ENCODE peak calls at places on chromosomes 3 and 15, in six cellular contexts. X, R, K, J, O and N are unnamed samples.

GRCh38 chr3:115245437-115245836 is 98.3 kb upstream of the ZBTB20 start:
- DNase-seq in X (no peak), R (peak; percentile 20), K (no peak), J (no peak), O (no peak), N (no peak)

GRCh38 chr15:56468271-56468912 is 3.5 kb upstream of the MNS1 start:
- DNase-seq in X (no peak), R (peak; percentile 16), K (peak; percentile 33), J (no peak), O (no peak), N (no peak)

GRCh38 chr3:132464066-132464465 is 46.8 kb downstream of the DNAJC13 start:
- DNase-seq in X (no peak), R (no peak), K (no peak), J (no peak), O (no peak), N (no peak)

GRCh38 chr3:52527732-52528595 is 5.7 kb downstream of the NT5DC2 start:
- DNase-seq in X (no peak), R (no peak), K (no peak), J (no peak), O (no peak), N (no peak)

GRCh38 chr3:190972196-190972595 is 109.7 kb upstream of the GMNC start:
- DNase-seq in X (no peak), R (no peak), K (no peak), J (no peak), O (no peak), N (no peak)

GRCh38 chr15:89993344-89993743 is 7.8 kb upstream of the ZNF710 start:
- DNase-seq in X (no peak), R (no peak), K (no peak), J (no peak), O (no peak), N (no peak)

GRCh38 chr3:66819993-66820501 is 178.1 kb upstream of the KBTBD8 start:
- DNase-seq in X (no peak), R (no peak), K (no peak), J (peak; percentile 53), O (no peak), N (no peak)

GRCh38 chr15:72249138-72249825 is 18.3 kb upstream of the PKM start:
- DNase-seq in X (no peak), R (no peak), K (no peak), J (no peak), O (no peak), N (no peak)

GRCh38 chr3:81540787-81541186 is 220.7 kb downstream of the GBE1 start:
- DNase-seq in X (no peak), R (peak; percentile 8), K (no peak), J (no peak), O (no peak), N (no peak)

GRCh38 chr15:58329781-58330467 is 101.9 kb upstream of the LIPC start:
- DNase-seq in X (no peak), R (no peak), K (no peak), J (no peak), O (no peak), N (no peak)

GRCh38 chr15:71666723-71667122 is 143.6 kb upstream of the NR2E3 start:
- DNase-seq in X (no peak), R (no peak), K (no peak), J (no peak), O (no peak), N (no peak)

GRCh38 chr15:80367094-80367493 is 37.1 kb upstream of the ARNT2 start:
- DNase-seq in X (no peak), R (peak; percentile 64), K (no peak), J (peak; percentile 3), O (peak; percentile 69), N (no peak)

GRCh38 chr15:97350813-97351212 is 609.7 kb upstream of the ARRDC4 start:
- DNase-seq in X (no peak), R (no peak), K (no peak), J (no peak), O (no peak), N (no peak)

GRCh38 chr3:18987862-18988447 is 160.4 kb upstream of the KCNH8 start:
- DNase-seq in X (no peak), R (no peak), K (no peak), J (no peak), O (no peak), N (no peak)

GRCh38 chr3:131031660-131032059 is 5.0 kb downstream of the NEK11 start:
- DNase-seq in X (no peak), R (no peak), K (no peak), J (no peak), O (no peak), N (no peak)

GRCh38 chr3:123330441-123330991 is 118.4 kb downstream of the ADCY5 start:
- DNase-seq in X (no peak), R (no peak), K (no peak), J (no peak), O (no peak), N (no peak)

GRCh38 chr3:57026918-57027317 is 33.5 kb upstream of the SPATA12 start:
- DNase-seq in X (no peak), R (no peak), K (no peak), J (no peak), O (no peak), N (no peak)
- TF ChIP-seq POLR2AphosphoS5 in X (no peak), R (no peak), K (no peak), J (no peak), O (no peak), N (no peak)

GRCh38 chr3:150703756-150704344 is at the start of gene ERICH6:
- DNase-seq in X (peak; percentile 84), R (peak; percentile 86), K (peak; percentile 55), J (peak; percentile 81), O (peak; percentile 92), N (peak; percentile 82)
- TF ChIP-seq POLR2A in X (peak; percentile 35), R (peak; percentile 52), K (peak; percentile 80), J (peak; percentile 48), O (peak; percentile 72), N (peak; percentile 60)

GRCh38 chr3:187833799-187834578 is 88.7 kb upstream of the BCL6 start:
- DNase-seq in X (no peak), R (no peak), K (no peak), J (no peak), O (peak; percentile 30), N (no peak)

GRCh38 chr3:187838016-187838535 is 92.8 kb upstream of the BCL6 start:
- DNase-seq in X (no peak), R (no peak), K (no peak), J (no peak), O (no peak), N (no peak)

GRCh38 chr3:187839422-187839821 is 94.2 kb upstream of the BCL6 start:
- DNase-seq in X (no peak), R (no peak), K (no peak), J (no peak), O (no peak), N (no peak)

GRCh38 chr3:187833375-187833774 is 88.1 kb upstream of the BCL6 start:
- DNase-seq in X (no peak), R (no peak), K (no peak), J (no peak), O (peak; percentile 11), N (no peak)

GRCh38 chr3:187836848-187837770 is 91.8 kb upstream of the BCL6 start:
- DNase-seq in X (no peak), R (no peak), K (no peak), J (no peak), O (peak; percentile 14), N (no peak)
- TF ChIP-seq TAF1 in X (no peak), R (no peak), K (no peak), J (no peak), O (no peak), N (no peak)

DNA sequence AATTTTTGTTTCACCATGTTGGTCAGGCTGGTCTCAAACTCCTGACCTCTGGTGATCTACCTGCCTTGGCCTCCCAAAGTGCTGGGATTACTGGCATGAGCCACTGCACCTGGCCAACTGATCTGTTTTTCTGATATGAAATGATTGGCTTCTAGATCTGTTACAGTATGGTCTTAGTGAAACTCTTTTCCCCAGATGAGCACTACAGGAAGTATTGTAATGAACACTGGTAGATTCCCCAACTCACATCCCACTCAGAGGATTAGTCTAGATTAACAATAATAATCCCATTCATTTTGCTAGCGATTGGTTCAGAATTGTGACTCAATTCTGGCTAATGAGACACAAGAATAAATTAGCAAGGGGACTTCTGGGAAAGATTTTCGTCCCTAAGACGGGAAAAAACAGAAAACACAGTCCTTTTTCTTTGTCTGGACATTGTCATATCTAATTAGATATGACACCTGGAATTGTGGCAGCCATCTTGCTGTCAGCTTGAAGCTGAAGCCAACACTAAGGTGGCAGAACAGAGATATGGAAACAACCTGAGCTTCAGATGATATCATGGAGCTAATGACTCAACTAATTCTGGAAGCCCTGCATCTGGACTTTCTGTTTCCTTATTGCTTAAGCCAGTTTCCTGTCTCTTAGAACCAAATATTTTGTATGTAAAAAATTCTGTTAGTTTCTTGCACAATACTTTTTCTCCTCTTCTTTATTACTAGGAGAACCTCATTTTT is 17.4 kb upstream of the NPTN start:
- DNase-seq in X (no peak), R (no peak), K (no peak), J (no peak), O (no peak), N (no peak)
- TF ChIP-seq POLR2AphosphoS5 in X (no peak), R (no peak), K (no peak), J (no peak), O (no peak), N (no peak)